ENCODE peak calls at places on chromosomes 5 and 9, in ten cellular contexts. One of them, this sample, is unnamed.

GRCh38 chr5:64526709-64527439 is 21.1 kb downstream of the RGS7BP start:
- DNase-seq in tibial artery: no peak
- DNase-seq in A549: no peak
- DNase-seq in left ventricle myocardium inferior: no peak
- DNase-seq in body of pancreas: no peak
- DNase-seq in heart right ventricle: no peak
- DNase-seq in IMR-90: no peak
- DNase-seq in lower leg skin: no peak
- DNase-seq in astrocyte of the spinal cord: no peak
- DNase-seq in GM23338: no peak
- DNase-seq in this sample: no peak

GRCh38 chr5:124262443-124262842 is 484.0 kb downstream of the ZNF608 start:
- DNase-seq in tibial artery: no peak
- DNase-seq in A549: no peak
- DNase-seq in left ventricle myocardium inferior: no peak
- DNase-seq in body of pancreas: no peak
- DNase-seq in heart right ventricle: no peak
- DNase-seq in IMR-90: no peak
- DNase-seq in lower leg skin: no peak
- DNase-seq in astrocyte of the spinal cord: peak; percentile 26
- DNase-seq in GM23338: peak; percentile 19
- DNase-seq in this sample: no peak

GRCh38 chr5:102152906-102153787 is 142.9 kb downstream of the SLCO4C1 start:
- DNase-seq in tibial artery: no peak
- DNase-seq in A549: peak; percentile 29
- DNase-seq in left ventricle myocardium inferior: no peak
- DNase-seq in body of pancreas: no peak
- DNase-seq in heart right ventricle: no peak
- DNase-seq in IMR-90: no peak
- DNase-seq in lower leg skin: no peak
- DNase-seq in astrocyte of the spinal cord: peak; percentile 34
- DNase-seq in GM23338: peak; percentile 76
- DNase-seq in this sample: no peak

GRCh38 chr5:17436766-17437221 is 61.2 kb upstream of the TAF11L2 start:
- DNase-seq in tibial artery: peak; percentile 28
- DNase-seq in A549: no peak
- DNase-seq in left ventricle myocardium inferior: no peak
- DNase-seq in body of pancreas: peak; percentile 11
- DNase-seq in heart right ventricle: no peak
- DNase-seq in IMR-90: no peak
- DNase-seq in lower leg skin: no peak
- DNase-seq in astrocyte of the spinal cord: peak; percentile 35
- DNase-seq in GM23338: no peak
- DNase-seq in this sample: peak; percentile 13

GRCh38 chr9:90559075-90560073 is 83.2 kb downstream of the DIRAS2 start:
- DNase-seq in tibial artery: no peak
- DNase-seq in A549: no peak
- DNase-seq in left ventricle myocardium inferior: no peak
- DNase-seq in body of pancreas: peak; percentile 38
- DNase-seq in heart right ventricle: no peak
- DNase-seq in IMR-90: no peak
- DNase-seq in lower leg skin: no peak
- DNase-seq in astrocyte of the spinal cord: peak; percentile 40
- DNase-seq in GM23338: no peak
- DNase-seq in this sample: no peak

GRCh38 chr9:82736126-82736525 is 326.8 kb downstream of the RASEF start:
- DNase-seq in tibial artery: no peak
- DNase-seq in A549: no peak
- DNase-seq in left ventricle myocardium inferior: no peak
- DNase-seq in body of pancreas: no peak
- DNase-seq in heart right ventricle: no peak
- DNase-seq in IMR-90: no peak
- DNase-seq in lower leg skin: no peak
- DNase-seq in astrocyte of the spinal cord: no peak
- DNase-seq in GM23338: no peak
- DNase-seq in this sample: no peak

GRCh38 chr9:127873886-127874285 is 3.6 kb downstream of the AK1 start:
- DNase-seq in tibial artery: peak; percentile 85
- DNase-seq in A549: no peak
- DNase-seq in left ventricle myocardium inferior: peak; percentile 85
- DNase-seq in body of pancreas: peak; percentile 78
- DNase-seq in heart right ventricle: peak; percentile 86
- DNase-seq in IMR-90: no peak
- DNase-seq in lower leg skin: peak; percentile 93
- DNase-seq in astrocyte of the spinal cord: peak; percentile 52
- DNase-seq in GM23338: no peak
- DNase-seq in this sample: peak; percentile 91

GRCh38 chr9:105994970-105995369 is 300.6 kb downstream of the TMEM38B start:
- DNase-seq in tibial artery: no peak
- DNase-seq in A549: peak; percentile 11
- DNase-seq in left ventricle myocardium inferior: no peak
- DNase-seq in body of pancreas: no peak
- DNase-seq in heart right ventricle: no peak
- DNase-seq in IMR-90: no peak
- DNase-seq in lower leg skin: no peak
- DNase-seq in astrocyte of the spinal cord: no peak
- DNase-seq in GM23338: no peak
- DNase-seq in this sample: no peak

GRCh38 chr5:163565931-163566608 is 60.7 kb downstream of the MAT2B start:
- DNase-seq in tibial artery: no peak
- DNase-seq in A549: peak; percentile 6
- DNase-seq in left ventricle myocardium inferior: no peak
- DNase-seq in body of pancreas: peak; percentile 12
- DNase-seq in heart right ventricle: no peak
- DNase-seq in IMR-90: peak; percentile 36
- DNase-seq in lower leg skin: no peak
- DNase-seq in astrocyte of the spinal cord: peak; percentile 23
- DNase-seq in GM23338: peak; percentile 82
- DNase-seq in this sample: peak; percentile 24

GRCh38 chr9:26369096-26369495 is 523.5 kb downstream of the CAAP1 start:
- DNase-seq in tibial artery: no peak
- DNase-seq in A549: no peak
- DNase-seq in left ventricle myocardium inferior: no peak
- DNase-seq in body of pancreas: no peak
- DNase-seq in heart right ventricle: no peak
- DNase-seq in IMR-90: no peak
- DNase-seq in lower leg skin: no peak
- DNase-seq in astrocyte of the spinal cord: peak; percentile 1
- DNase-seq in GM23338: no peak
- DNase-seq in this sample: no peak

GRCh38 chr9:112570731-112571167 is 84.1 kb downstream of the KIAA1958 start:
- DNase-seq in tibial artery: no peak
- DNase-seq in A549: no peak
- DNase-seq in left ventricle myocardium inferior: no peak
- DNase-seq in body of pancreas: peak; percentile 72
- DNase-seq in heart right ventricle: no peak
- DNase-seq in IMR-90: no peak
- DNase-seq in lower leg skin: no peak
- DNase-seq in astrocyte of the spinal cord: no peak
- DNase-seq in GM23338: no peak
- DNase-seq in this sample: peak; percentile 64

DNA sequence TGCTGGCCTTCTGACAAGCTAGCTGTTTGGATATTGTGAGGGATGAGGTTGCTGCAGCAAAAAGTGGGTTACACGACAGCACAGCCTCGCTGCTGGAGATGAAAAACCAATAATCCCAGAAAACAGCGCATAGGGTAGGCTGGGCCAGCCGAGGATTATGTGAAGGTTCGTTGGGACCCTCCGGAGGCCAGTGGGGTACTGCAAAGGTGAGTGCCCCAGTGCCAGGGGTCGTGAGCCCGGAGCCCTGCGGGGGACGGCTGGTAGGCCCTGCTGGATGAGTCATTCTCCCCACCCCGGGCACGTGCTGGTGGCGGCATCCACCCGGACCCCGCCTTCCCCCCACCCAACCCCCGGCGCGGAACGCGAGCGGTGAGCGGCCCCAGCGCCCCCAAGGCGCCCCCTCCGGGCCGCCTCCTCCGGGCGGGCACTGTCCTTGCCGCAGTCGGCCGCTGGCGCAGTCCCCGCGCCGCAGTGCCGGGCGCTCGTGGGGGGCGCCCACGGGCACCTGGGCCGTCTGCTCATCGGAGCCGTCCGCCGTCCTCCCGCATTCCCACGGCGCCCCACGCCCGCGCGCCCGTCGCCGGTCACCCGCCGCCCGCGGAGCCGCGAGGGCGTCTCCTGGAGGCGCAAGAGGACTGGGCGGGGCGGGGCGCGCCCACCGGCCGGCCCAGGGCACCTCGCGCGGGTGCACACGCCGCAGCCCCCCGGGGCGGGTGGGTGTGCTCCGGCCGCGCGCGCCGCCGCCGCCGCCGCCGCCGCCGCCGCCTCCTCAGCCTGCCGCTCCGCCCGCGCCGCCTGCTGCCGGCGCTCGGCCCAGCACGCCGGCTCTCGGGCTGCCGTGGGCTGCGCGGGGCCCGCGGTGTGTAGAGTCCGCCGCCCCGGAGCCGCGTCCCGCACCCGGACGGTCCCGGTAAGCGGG is at the start of gene PHF24:
- DNase-seq in tibial artery: no peak
- DNase-seq in A549: no peak
- DNase-seq in left ventricle myocardium inferior: no peak
- DNase-seq in body of pancreas: no peak
- DNase-seq in heart right ventricle: no peak
- DNase-seq in IMR-90: no peak
- DNase-seq in lower leg skin: peak; percentile 82
- DNase-seq in astrocyte of the spinal cord: no peak
- DNase-seq in GM23338: peak; percentile 57
- DNase-seq in this sample: no peak
- H3K4me3 ChIP-seq in tibial artery: peak within 1 kb of the TSS; percentile 55
- H3K4me3 ChIP-seq in A549: peak within 1 kb of the TSS; percentile 55
- H3K4me3 ChIP-seq in left ventricle myocardium inferior: peak within 1 kb of the TSS; percentile 63
- H3K4me3 ChIP-seq in body of pancreas: no peak within 1 kb of the TSS
- H3K4me3 ChIP-seq in heart right ventricle: peak within 1 kb of the TSS; percentile 39
- H3K4me3 ChIP-seq in IMR-90: peak within 1 kb of the TSS; percentile 29
- H3K4me3 ChIP-seq in lower leg skin: peak within 1 kb of the TSS; percentile 19
- H3K4me3 ChIP-seq in astrocyte of the spinal cord: no peak within 1 kb of the TSS
- H3K4me3 ChIP-seq in GM23338: peak within 1 kb of the TSS; percentile 63
- H3K4me3 ChIP-seq in this sample: no peak within 1 kb of the TSS

GRCh38 chr5:140857987-140858240 is 2.2 kb downstream of the PCDHA10 start:
- DNase-seq in tibial artery: no peak
- DNase-seq in A549: no peak
- DNase-seq in left ventricle myocardium inferior: no peak
- DNase-seq in body of pancreas: no peak
- DNase-seq in heart right ventricle: no peak
- DNase-seq in IMR-90: no peak
- DNase-seq in lower leg skin: no peak
- DNase-seq in astrocyte of the spinal cord: no peak
- DNase-seq in GM23338: no peak
- DNase-seq in this sample: no peak

GRCh38 chr5:140857177-140857986 is 1.7 kb downstream of the PCDHA10 start:
- DNase-seq in tibial artery: no peak
- DNase-seq in A549: no peak
- DNase-seq in left ventricle myocardium inferior: no peak
- DNase-seq in body of pancreas: no peak
- DNase-seq in heart right ventricle: no peak
- DNase-seq in IMR-90: no peak
- DNase-seq in lower leg skin: no peak
- DNase-seq in astrocyte of the spinal cord: no peak
- DNase-seq in GM23338: no peak
- DNase-seq in this sample: no peak

DNA sequence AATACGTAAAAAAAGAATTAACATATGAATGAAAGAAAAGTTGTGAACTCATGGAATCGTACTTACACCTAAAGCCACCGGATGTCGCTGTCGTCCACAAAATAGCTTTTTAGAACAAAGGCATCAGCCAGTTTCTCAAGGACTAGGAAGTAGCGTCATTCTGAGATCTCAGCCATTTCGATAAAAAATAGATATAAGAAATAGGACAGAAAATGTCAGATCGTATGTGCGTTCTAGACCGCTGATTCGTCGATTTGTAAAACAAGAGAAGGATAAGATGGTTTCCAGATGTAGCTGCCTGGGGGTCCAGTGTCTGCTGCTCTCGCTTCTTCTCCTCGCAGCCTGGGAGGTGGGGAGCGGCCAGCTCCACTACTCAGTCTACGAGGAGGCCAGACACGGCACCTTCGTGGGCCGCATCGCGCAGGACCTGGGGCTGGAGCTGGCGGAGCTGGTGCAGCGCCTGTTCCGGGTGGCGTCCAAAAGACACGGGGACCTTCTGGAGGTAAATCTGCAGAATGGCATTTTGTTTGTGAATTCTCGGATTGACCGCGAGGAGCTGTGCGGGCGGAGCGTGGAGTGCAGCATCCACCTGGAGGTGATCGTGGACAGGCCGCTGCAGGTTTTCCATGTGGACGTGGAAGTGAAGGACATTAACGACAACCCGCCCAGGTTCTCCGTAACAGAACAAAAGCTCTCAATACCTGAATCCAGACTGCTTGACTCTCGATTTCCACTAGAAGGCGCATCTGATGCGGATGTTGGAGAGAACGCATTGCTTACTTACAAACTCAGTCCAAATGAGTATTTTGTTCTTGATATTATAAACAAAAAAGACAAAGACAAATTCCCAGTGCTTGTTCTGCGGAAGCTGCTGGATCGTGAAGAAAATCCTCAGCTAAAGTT is at the start of gene PCDHA10:
- DNase-seq in tibial artery: no peak
- DNase-seq in A549: peak; percentile 18
- DNase-seq in left ventricle myocardium inferior: no peak
- DNase-seq in body of pancreas: peak; percentile 54
- DNase-seq in heart right ventricle: no peak
- DNase-seq in IMR-90: no peak
- DNase-seq in lower leg skin: no peak
- DNase-seq in astrocyte of the spinal cord: peak; percentile 5
- DNase-seq in GM23338: peak; percentile 90
- DNase-seq in this sample: no peak
- TF ChIP-seq CTCF in tibial artery: no peak
- TF ChIP-seq CTCF in A549: no peak
- TF ChIP-seq CTCF in left ventricle myocardium inferior: peak; percentile 24
- TF ChIP-seq CTCF in body of pancreas: peak; percentile 44
- TF ChIP-seq CTCF in heart right ventricle: peak; percentile 47
- TF ChIP-seq CTCF in IMR-90: no peak
- TF ChIP-seq CTCF in lower leg skin: no peak
- TF ChIP-seq CTCF in astrocyte of the spinal cord: no peak
- TF ChIP-seq CTCF in GM23338: peak; percentile 77
- TF ChIP-seq CTCF in this sample: peak; percentile 26

GRCh38 chr9:131734781-131735180 is 5.1 kb downstream of the RAPGEF1 start:
- DNase-seq in tibial artery: no peak
- DNase-seq in A549: no peak
- DNase-seq in left ventricle myocardium inferior: no peak
- DNase-seq in body of pancreas: no peak
- DNase-seq in heart right ventricle: no peak
- DNase-seq in IMR-90: no peak
- DNase-seq in lower leg skin: no peak
- DNase-seq in astrocyte of the spinal cord: no peak
- DNase-seq in GM23338: no peak
- DNase-seq in this sample: no peak
- H3K4me3 ChIP-seq in tibial artery: no peak overlapping the region
- H3K4me3 ChIP-seq in A549: peak overlapping the region; percentile 0
- H3K4me3 ChIP-seq in left ventricle myocardium inferior: no peak overlapping the region
- H3K4me3 ChIP-seq in body of pancreas: no peak overlapping the region
- H3K4me3 ChIP-seq in heart right ventricle: no peak overlapping the region
- H3K4me3 ChIP-seq in IMR-90: no peak overlapping the region
- H3K4me3 ChIP-seq in lower leg skin: no peak overlapping the region
- H3K4me3 ChIP-seq in astrocyte of the spinal cord: no peak overlapping the region
- H3K4me3 ChIP-seq in GM23338: no peak overlapping the region
- H3K4me3 ChIP-seq in this sample: no peak overlapping the region

DNA sequence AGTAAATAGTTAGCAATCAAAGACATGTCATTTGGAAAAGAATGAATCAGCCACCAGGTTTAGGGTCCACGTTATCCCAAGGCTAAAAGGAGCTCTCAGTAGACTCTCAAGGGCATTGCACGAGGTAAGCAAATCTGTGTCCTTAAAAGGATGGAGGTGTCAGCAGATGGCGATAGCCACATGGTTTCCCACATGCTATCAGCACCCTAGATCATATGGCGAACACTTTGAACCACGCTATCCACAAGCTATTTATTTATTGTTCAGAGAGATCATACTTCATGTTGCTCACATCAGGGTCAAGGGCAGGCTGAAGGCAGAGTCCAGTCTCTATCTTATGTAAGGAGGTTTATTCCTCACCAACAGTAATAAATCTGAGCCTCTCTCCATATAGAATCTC is 43.7 kb downstream of the CDH6 start:
- DNase-seq in tibial artery: no peak
- DNase-seq in A549: peak; percentile 11
- DNase-seq in left ventricle myocardium inferior: no peak
- DNase-seq in body of pancreas: no peak
- DNase-seq in heart right ventricle: no peak
- DNase-seq in IMR-90: peak; percentile 32
- DNase-seq in lower leg skin: no peak
- DNase-seq in astrocyte of the spinal cord: no peak
- DNase-seq in GM23338: peak; percentile 46
- DNase-seq in this sample: no peak
- TF ChIP-seq CTCF in tibial artery: no peak
- TF ChIP-seq CTCF in A549: no peak
- TF ChIP-seq CTCF in left ventricle myocardium inferior: no peak
- TF ChIP-seq CTCF in body of pancreas: no peak
- TF ChIP-seq CTCF in heart right ventricle: no peak
- TF ChIP-seq CTCF in IMR-90: no peak
- TF ChIP-seq CTCF in lower leg skin: no peak
- TF ChIP-seq CTCF in astrocyte of the spinal cord: no peak
- TF ChIP-seq CTCF in GM23338: peak; percentile 80
- TF ChIP-seq CTCF in this sample: no peak